ENCODE peak calls at places on chromosomes 16 and 17, in four cellular contexts. G is heart right ventricle, M is AG04450, A is Karpas-422. N is an unnamed sample.

GRCh38 chr17:60106377-60107059 is 27.8 kb upstream of the HEATR6 start:
- DNase-seq in G (no peak), M (no peak), A (peak), N (no peak)

GRCh38 chr16:2663553-2664521 is 18.5 kb upstream of the KCTD5 start:
- DNase-seq in G (no peak), M (no peak), A (no peak), N (peak)

GRCh38 chr17:74361613-74362391 is at the start of gene BTBD17:
- DNase-seq in G (peak), M (no peak), A (peak), N (no peak)

GRCh38 chr17:40819528-40820125 is 2.8 kb downstream of the KRT10 start:
- DNase-seq in G (no peak), M (no peak), A (peak), N (no peak)

GRCh38 chr17:67718325-67718941 is 697 bp downstream of the NOL11 start:
- DNase-seq in G (no peak), M (no peak), A (peak), N (no peak)

GRCh38 chr17:54007855-54008254 is 185.1 kb downstream of the KIF2B start:
- DNase-seq in G (no peak), M (no peak), A (no peak), N (no peak)

GRCh38 chr17:42097691-42098661 is at the start of gene ZNF385C:
- DNase-seq in G (no peak), M (no peak), A (no peak), N (no peak)

GRCh38 chr17:68319420-68320162 is 28.3 kb downstream of the ARSG start:
- DNase-seq in G (no peak), M (no peak), A (peak), N (no peak)

GRCh38 chr16:85372627-85373372 is 240.3 kb upstream of the GSE1 start:
- DNase-seq in G (no peak), M (no peak), A (no peak), N (no peak)

GRCh38 chr17:48629411-48629759 is 3.2 kb upstream of the HOXB9 start:
- DNase-seq in G (no peak), M (no peak), A (no peak), N (no peak)

GRCh38 chr17:31582151-31582907 is 190.9 kb downstream of the RAB11FIP4 start:
- DNase-seq in G (peak), M (no peak), A (no peak), N (no peak)

GRCh38 chr16:13148836-13149235 is 247.4 kb downstream of the SHISA9 start:
- DNase-seq in G (no peak), M (no peak), A (no peak), N (no peak)

GRCh38 chr16:13154799-13155198 is 253.4 kb downstream of the SHISA9 start:
- DNase-seq in G (no peak), M (no peak), A (no peak), N (no peak)

GRCh38 chr16:13150181-13150885 is 248.9 kb downstream of the SHISA9 start:
- DNase-seq in G (no peak), M (no peak), A (no peak), N (no peak)

GRCh38 chr16:13158427-13158826 is 257.0 kb downstream of the SHISA9 start:
- DNase-seq in G (no peak), M (no peak), A (no peak), N (no peak)

GRCh38 chr16:13153696-13154095 is 252.3 kb downstream of the SHISA9 start:
- DNase-seq in G (no peak), M (no peak), A (no peak), N (no peak)
- H3K27ac ChIP-seq in G (no peak), M (no peak), A (no peak), N (no peak)

GRCh38 chr16:56726926-56727325 is 3.0 kb upstream of the NUP93 start:
- DNase-seq in G (no peak), M (no peak), A (no peak), N (no peak)

GRCh38 chr16:56728027-56728426 is 1.9 kb upstream of the NUP93 start:
- DNase-seq in G (no peak), M (no peak), A (no peak), N (no peak)

GRCh38 chr16:56732366-56732765 is 2.4 kb downstream of the NUP93 start:
- DNase-seq in G (no peak), M (no peak), A (peak), N (no peak)

GRCh38 chr16:56729736-56730662 is at the start of gene NUP93:
- DNase-seq in G (peak), M (peak), A (peak), N (peak)

DNA sequence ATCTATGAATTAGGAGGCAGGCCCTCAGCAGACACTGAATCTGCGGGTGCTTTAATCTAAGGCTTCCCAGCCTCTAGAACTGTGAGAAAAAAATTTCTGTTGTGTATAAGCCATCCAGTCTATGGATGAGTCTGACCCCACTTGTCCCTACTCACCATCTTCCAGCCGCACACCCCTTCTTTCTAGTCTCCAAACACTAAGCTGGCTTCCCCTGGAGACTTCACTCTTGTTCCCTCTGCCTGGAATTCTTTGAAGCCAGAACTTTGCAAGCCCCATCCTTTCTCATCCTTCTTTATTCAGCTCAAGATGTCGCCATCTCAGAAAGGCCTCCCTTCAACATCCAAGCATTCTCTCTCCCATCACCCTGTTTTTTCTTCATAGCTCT is 586 bp upstream of the NUP93 start:
- DNase-seq in G (no peak), M (no peak), A (no peak), N (no peak)
- H3K27ac ChIP-seq in G (peak), M (peak), A (no peak), N (peak)

DNA sequence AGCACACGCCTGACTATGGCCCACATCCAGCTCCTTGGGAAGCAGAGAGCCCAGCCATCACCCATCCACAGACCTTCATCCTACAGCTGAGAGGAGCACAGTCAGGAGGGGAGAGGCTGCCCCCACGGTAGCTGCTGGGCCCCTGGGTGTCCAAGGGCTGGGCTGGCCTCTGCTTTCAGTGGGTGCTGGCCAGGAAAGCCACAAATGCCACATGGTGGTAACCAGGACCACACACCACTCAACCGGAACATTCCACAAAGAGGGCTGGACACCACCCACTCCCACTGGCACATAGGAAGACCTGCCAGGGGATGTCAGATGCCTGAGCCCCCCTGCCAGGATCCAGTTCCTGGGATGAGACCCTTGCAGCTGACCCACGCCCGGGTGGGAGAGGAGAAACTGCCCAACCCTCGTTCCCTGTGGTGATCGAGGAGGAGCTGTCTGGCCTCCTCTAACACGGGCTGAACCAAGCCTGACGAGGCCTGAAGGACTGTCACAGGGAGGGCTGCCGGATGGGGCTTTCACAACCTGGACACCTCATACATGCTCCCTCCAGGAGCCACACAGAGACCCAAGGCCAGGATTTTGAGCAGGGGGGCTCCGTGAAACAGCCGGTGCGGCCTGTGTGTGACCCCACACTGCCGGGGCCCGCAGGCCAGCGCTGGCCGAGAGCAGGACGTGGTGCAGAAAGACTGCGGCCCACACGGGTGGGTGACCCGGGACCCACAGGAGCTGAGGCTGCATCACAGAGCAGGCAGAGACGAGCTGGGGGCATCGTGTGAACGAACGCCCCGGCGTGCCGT is 30.7 kb downstream of the PIEZO1 start:
- DNase-seq in G (no peak), M (no peak), A (no peak), N (no peak)
- H3K27ac ChIP-seq in G (no peak), M (peak), A (no peak), N (peak)

GRCh38 chr17:80758793-80759673 is 214.4 kb downstream of the RPTOR start:
- DNase-seq in G (no peak), M (no peak), A (no peak), N (no peak)
- H3K27ac ChIP-seq in G (peak), M (peak), A (peak), N (no peak)

DNA sequence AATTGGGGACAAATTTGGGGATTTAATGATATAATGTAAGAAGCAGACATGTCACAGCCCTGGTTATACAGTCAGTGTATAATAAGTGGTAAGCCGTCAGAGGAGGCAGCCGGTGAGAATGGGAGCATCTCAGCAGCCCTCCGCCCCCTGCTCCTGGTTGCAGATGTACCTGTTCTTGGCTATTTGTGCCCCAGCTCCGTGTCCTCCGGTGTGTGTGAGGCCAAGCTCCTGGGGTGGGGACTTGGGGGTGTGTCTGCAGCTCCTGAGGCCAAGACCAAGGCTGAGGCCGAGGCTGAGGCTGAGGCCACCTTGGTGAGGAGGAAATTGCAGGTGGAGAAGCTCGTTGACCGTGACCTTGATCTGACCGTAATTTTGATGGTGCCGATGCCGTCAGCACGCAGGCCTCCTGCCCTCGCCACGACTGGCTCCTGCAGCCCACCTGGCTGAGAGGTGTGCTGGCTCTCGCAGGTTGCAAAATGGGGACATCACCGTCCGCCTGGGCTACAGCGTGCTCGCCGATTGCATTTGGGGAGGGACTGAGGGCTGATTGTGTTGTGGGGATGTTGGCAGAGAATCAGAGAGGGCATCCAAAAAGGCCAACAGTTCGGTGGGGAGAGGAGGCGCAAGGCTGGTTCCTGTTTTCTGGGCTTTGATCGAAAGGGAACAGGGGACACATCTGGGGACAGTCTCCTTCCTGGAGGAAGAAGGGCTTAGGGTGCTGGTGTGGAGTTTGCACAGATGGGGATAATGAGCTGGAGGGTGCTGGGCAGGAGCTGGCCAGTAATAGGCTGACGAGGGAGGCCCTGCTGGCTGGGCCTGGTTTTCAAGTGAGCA is 288.3 kb downstream of the SEC14L1 start:
- DNase-seq in G (no peak), M (no peak), A (no peak), N (no peak)
- H3K27ac ChIP-seq in G (peak), M (peak), A (no peak), N (no peak)